ENCODE peak calls at places on chromosome 3, in ten cellular contexts. S, J, B, K, X, V, I, Y, Z and F are unnamed samples.

GRCh38 chr3:45988804-45989203 is 6.8 kb downstream of the FYCO1 start:
- DNase-seq in Y (peak), S (no peak), K (no peak), V (no peak), I (peak), J (no peak), Z (no peak), B (no peak), X (no peak), F (no peak)

GRCh38 chr3:150755902-150756301 is 7.1 kb downstream of the SIAH2 start:
- DNase-seq in K (no peak), Y (no peak), X (no peak), Z (no peak), B (no peak), I (no peak), S (no peak), V (no peak), J (no peak), F (no peak)

GRCh38 chr3:89315750-89316149 is 208.3 kb downstream of the EPHA3 start:
- DNase-seq in Z (no peak), K (no peak), V (no peak), Y (no peak), S (no peak), I (no peak), X (no peak), J (no peak), B (no peak), F (no peak)

GRCh38 chr3:100256724-100257123 is 4.1 kb upstream of the TBC1D23 start:
- DNase-seq in V (no peak), Z (no peak), S (no peak), Y (peak), X (no peak), J (no peak), I (peak), K (no peak), B (no peak), F (no peak)

GRCh38 chr3:65412591-65412990 is 626.1 kb downstream of the MAGI1 start:
- DNase-seq in J (no peak), Z (no peak), Y (peak), S (no peak), X (no peak), V (peak), K (no peak), B (peak), I (no peak), F (no peak)

GRCh38 chr3:54670269-54671000 is 257.4 kb downstream of the LRTM1 start:
- DNase-seq in I (no peak), Z (no peak), S (no peak), X (no peak), J (no peak), K (no peak), Y (no peak), B (no peak), V (peak), F (no peak)

GRCh38 chr3:25462495-25462894 is 34.4 kb downstream of the RARB start:
- DNase-seq in J (no peak), Z (no peak), Y (no peak), V (no peak), S (no peak), B (no peak), I (no peak), K (no peak), X (no peak), F (no peak)

GRCh38 chr3:134650431-134651346 is at the start of gene KY:
- DNase-seq in B (peak), X (no peak), V (peak), Z (peak), J (peak), S (no peak), Y (no peak), I (peak), K (peak), F (peak)

GRCh38 chr3:135964160-135964955 is 1.2 kb upstream of the PPP2R3A start:
- DNase-seq in K (no peak), Y (no peak), J (no peak), V (no peak), X (no peak), I (no peak), Z (no peak), B (no peak), S (no peak), F (no peak)